ENCODE peak calls at places on chromosomes 7 and 10, in five cellular contexts. Q is nephron progenitor cell, V is epithelial cell of proximal tubule, K is tibial nerve, J is HFF-Myc. C is an unnamed sample.

GRCh38 chr7:20220824-20221547 is 3.8 kb upstream of the MACC1 start:
- DNase-seq in Q (no peak), V (no peak), K (no peak), J (peak; percentile 40), C (no peak)

GRCh38 chr7:43880596-43880995 is 11.3 kb upstream of the MRPS24 start:
- DNase-seq in Q (no peak), V (no peak), K (no peak), J (no peak), C (no peak)

GRCh38 chr10:80493482-80494021 is 39.4 kb downstream of the TSPAN14 start:
- DNase-seq in Q (no peak), V (no peak), K (no peak), J (no peak), C (peak; percentile 29)

GRCh38 chr10:78852856-78853255 is 215.9 kb upstream of the ZMIZ1 start:
- DNase-seq in Q (peak; percentile 22), V (no peak), K (no peak), J (no peak), C (no peak)

GRCh38 chr7:30047124-30047523 is 18.9 kb downstream of the PLEKHA8 start:
- DNase-seq in Q (no peak), V (no peak), K (no peak), J (no peak), C (no peak)

GRCh38 chr7:107995184-107996071 is 7.5 kb downstream of the LAMB1 start:
- DNase-seq in Q (peak; percentile 24), V (no peak), K (peak; percentile 58), J (peak; percentile 77), C (no peak)

GRCh38 chr10:118531105-118531851 is 64.2 kb downstream of the PRLHR start:
- DNase-seq in Q (no peak), V (no peak), K (no peak), J (no peak), C (peak; percentile 48)

GRCh38 chr10:121426307-121426706 is 171.9 kb downstream of the FGFR2 start:
- DNase-seq in Q (no peak), V (no peak), K (no peak), J (no peak), C (no peak)

GRCh38 chr10:97792058-97792721 is 20.4 kb upstream of the SFRP5 start:
- DNase-seq in Q (peak; percentile 78), V (no peak), K (peak; percentile 80), J (peak; percentile 11), C (peak; percentile 58)

GRCh38 chr10:94630017-94630688 is 53.4 kb upstream of the CYP2C18 start:
- DNase-seq in Q (no peak), V (no peak), K (no peak), J (peak; percentile 19), C (no peak)
- TF ChIP-seq CTCF in Q (peak; percentile 71), V (peak; percentile 61), K (peak; percentile 25), J (peak; percentile 37), C (peak; percentile 35)

GRCh38 chr10:119817991-119818888 is 54.4 kb downstream of the MCMBP start:
- DNase-seq in Q (peak; percentile 91), V (no peak), K (peak; percentile 18), J (no peak), C (peak; percentile 32)
- TF ChIP-seq CTCF in Q (peak; percentile 44), V (no peak), K (no peak), J (peak; percentile 5), C (no peak)

DNA sequence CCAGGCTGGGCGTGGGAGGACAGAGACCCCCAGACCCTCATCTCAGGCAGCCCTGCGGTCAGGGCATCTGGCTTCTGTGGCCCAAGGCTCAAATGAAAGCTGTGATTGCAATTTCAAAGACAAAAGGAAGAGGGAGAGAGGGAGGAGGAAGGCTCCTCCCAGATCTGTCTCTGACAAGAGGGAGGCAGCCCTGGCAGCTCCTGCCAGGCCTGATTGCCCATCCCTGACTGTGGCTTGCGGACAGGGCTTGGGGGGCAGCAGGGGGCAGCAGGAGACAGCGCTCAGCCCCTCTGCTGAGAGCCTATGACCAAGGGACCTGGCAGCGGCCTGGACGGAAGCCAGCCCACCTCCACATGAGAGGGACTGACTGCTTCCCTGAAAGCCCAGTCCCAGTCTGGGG is 91.8 kb downstream of the PTPRN2 start:
- DNase-seq in Q (peak; percentile 51), V (no peak), K (no peak), J (no peak), C (no peak)
- TF ChIP-seq CTCF in Q (no peak), V (peak; percentile 11), K (no peak), J (peak; percentile 18), C (no peak)

DNA sequence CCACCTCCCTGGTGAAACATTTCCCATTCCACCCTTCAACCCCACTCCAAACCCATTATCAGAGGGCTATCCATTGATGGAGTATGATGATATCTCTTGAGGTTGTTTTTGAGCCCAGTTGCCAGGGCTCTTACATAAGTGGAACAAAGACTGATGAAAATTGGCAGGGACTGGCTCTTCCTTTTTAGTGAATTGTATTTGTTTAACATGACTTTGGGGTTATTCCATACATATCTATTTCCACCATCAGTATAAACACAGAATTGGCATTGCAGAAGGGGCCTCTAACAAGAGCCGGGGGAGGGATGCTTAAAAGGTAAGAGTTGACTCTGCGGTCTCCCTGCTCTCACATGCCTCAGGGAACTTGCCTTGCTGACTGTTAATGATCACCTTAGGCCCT is 28.9 kb downstream of the FZD1 start:
- DNase-seq in Q (no peak), V (no peak), K (no peak), J (no peak), C (no peak)
- TF ChIP-seq CTCF in Q (no peak), V (no peak), K (no peak), J (no peak), C (no peak)

GRCh38 chr10:70533189-70533558 is 54.6 kb downstream of the PALD1 start:
- DNase-seq in Q (no peak), V (no peak), K (no peak), J (no peak), C (no peak)

GRCh38 chr10:70536196-70536920 is 57.8 kb downstream of the PALD1 start:
- DNase-seq in Q (no peak), V (no peak), K (no peak), J (no peak), C (no peak)

GRCh38 chr10:70537398-70538194 is 59.0 kb downstream of the PALD1 start:
- DNase-seq in Q (peak; percentile 51), V (no peak), K (no peak), J (no peak), C (no peak)

GRCh38 chr10:70534281-70534680 is 55.7 kb downstream of the PALD1 start:
- DNase-seq in Q (no peak), V (no peak), K (no peak), J (no peak), C (no peak)

GRCh38 chr10:70535451-70535850 is 56.9 kb downstream of the PALD1 start:
- DNase-seq in Q (no peak), V (no peak), K (no peak), J (no peak), C (no peak)
- TF ChIP-seq CTCF in Q (no peak), V (no peak), K (no peak), J (no peak), C (no peak)

DNA sequence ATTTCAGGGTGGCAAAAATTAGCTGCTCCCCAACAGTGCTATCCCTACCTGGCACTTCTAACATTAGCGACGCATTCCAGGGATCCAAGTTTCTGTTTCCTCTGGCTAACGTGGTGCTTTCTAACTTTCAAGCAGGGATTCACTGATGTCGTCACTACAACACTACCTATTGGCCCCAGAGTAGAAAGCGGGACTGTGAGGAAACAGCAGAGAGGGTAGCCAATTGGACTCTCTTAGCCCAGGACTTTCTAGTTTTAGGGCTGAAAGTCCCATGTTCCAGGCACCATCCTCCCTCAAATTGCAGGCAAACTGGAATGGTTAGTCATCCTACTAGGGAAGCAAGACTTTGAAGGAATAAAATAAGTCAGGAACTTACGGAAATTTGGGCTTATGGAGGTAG is 89.3 kb upstream of the AGK start:
- DNase-seq in Q (no peak), V (no peak), K (no peak), J (no peak), C (no peak)
- TF ChIP-seq CTCF in Q (no peak), V (no peak), K (no peak), J (no peak), C (no peak)

GRCh38 chr10:75648854-75649253 is 217.4 kb downstream of the LRMDA start:
- DNase-seq in Q (no peak), V (no peak), K (no peak), J (no peak), C (no peak)

GRCh38 chr10:75653761-75654160 is 222.3 kb downstream of the LRMDA start:
- DNase-seq in Q (no peak), V (no peak), K (no peak), J (no peak), C (no peak)

GRCh38 chr10:75652136-75652535 is 220.7 kb downstream of the LRMDA start:
- DNase-seq in Q (no peak), V (no peak), K (no peak), J (no peak), C (no peak)

GRCh38 chr10:75650648-75651047 is 219.2 kb downstream of the LRMDA start:
- DNase-seq in Q (peak; percentile 29), V (no peak), K (no peak), J (no peak), C (no peak)

GRCh38 chr10:75651452-75651851 is 220.0 kb downstream of the LRMDA start:
- DNase-seq in Q (no peak), V (no peak), K (no peak), J (no peak), C (no peak)
- TF ChIP-seq CTCF in Q (peak; percentile 10), V (peak; percentile 74), K (no peak), J (peak; percentile 14), C (no peak)